ENCODE peak calls at places on chromosomes 16 and 17, in eight cellular contexts. D, B, T, O, W, G, C and U are unnamed samples.

GRCh38 chr17:2396568-2397246 is 4.2 kb downstream of the MNT start:
- DNase-seq in D (peak; percentile 86), B (peak; percentile 93), T (peak; percentile 95), O (peak; percentile 68), W (peak; percentile 52), G (peak; percentile 89), C (peak; percentile 97), U (peak; percentile 96)

GRCh38 chr17:79109584-79109983 is 35.0 kb downstream of the ENGASE start:
- DNase-seq in D (peak; percentile 50), B (no peak), T (no peak), O (no peak), W (no peak), G (peak; percentile 72), C (no peak), U (no peak)

GRCh38 chr17:44235583-44235936 is 16.1 kb upstream of the UBTF start:
- DNase-seq in D (no peak), B (peak; percentile 73), T (no peak), O (no peak), W (no peak), G (no peak), C (no peak), U (no peak)

GRCh38 chr17:32828822-32829221 is 48.1 kb downstream of the MYO1D start:
- DNase-seq in D (no peak), B (no peak), T (no peak), O (no peak), W (no peak), G (no peak), C (no peak), U (no peak)

GRCh38 chr17:41486809-41487530 is 2.7 kb downstream of the KRT36 start:
- DNase-seq in D (no peak), B (no peak), T (peak; percentile 42), O (no peak), W (peak; percentile 83), G (peak; percentile 97), C (peak; percentile 28), U (peak; percentile 27)

GRCh38 chr16:69428652-69429051 is 4.2 kb downstream of the CYB5B start:
- DNase-seq in D (no peak), B (no peak), T (peak; percentile 21), O (no peak), W (no peak), G (no peak), C (no peak), U (no peak)

GRCh38 chr16:56988161-56988947 is 1.0 kb upstream of the NLRC5 start:
- DNase-seq in D (no peak), B (no peak), T (no peak), O (no peak), W (no peak), G (no peak), C (no peak), U (no peak)

GRCh38 chr17:45672301-45672700 is 111.8 kb upstream of the CRHR1 start:
- DNase-seq in D (no peak), B (no peak), T (no peak), O (no peak), W (peak; percentile 43), G (no peak), C (no peak), U (no peak)

GRCh38 chr17:80477647-80478478 is 1.5 kb upstream of the NPTX1 start:
- DNase-seq in D (peak; percentile 75), B (no peak), T (no peak), O (no peak), W (peak; percentile 55), G (peak; percentile 82), C (peak; percentile 21), U (peak; percentile 45)

GRCh38 chr17:4317648-4318047 is 48.8 kb downstream of the UBE2G1 start:
- DNase-seq in D (no peak), B (no peak), T (no peak), O (no peak), W (no peak), G (no peak), C (no peak), U (no peak)

GRCh38 chr17:75219815-75220214 is 14.3 kb downstream of the NUP85 start:
- DNase-seq in D (no peak), B (no peak), T (no peak), O (no peak), W (peak; percentile 20), G (no peak), C (no peak), U (no peak)

GRCh38 chr17:28041844-28042656 is 427 bp upstream of the NLK start:
- DNase-seq in D (peak; percentile 35), B (no peak), T (no peak), O (no peak), W (no peak), G (peak; percentile 53), C (no peak), U (no peak)

GRCh38 chr17:74736423-74737298 is at the start of gene RAB37:
- DNase-seq in D (peak; percentile 87), B (peak; percentile 47), T (peak; percentile 99), O (no peak), W (peak; percentile 67), G (peak; percentile 86), C (no peak), U (peak; percentile 95)

GRCh38 chr16:80615751-80616150 is 75.0 kb downstream of the DYNLRB2 start:
- DNase-seq in D (no peak), B (no peak), T (no peak), O (no peak), W (no peak), G (peak; percentile 17), C (no peak), U (no peak)

DNA sequence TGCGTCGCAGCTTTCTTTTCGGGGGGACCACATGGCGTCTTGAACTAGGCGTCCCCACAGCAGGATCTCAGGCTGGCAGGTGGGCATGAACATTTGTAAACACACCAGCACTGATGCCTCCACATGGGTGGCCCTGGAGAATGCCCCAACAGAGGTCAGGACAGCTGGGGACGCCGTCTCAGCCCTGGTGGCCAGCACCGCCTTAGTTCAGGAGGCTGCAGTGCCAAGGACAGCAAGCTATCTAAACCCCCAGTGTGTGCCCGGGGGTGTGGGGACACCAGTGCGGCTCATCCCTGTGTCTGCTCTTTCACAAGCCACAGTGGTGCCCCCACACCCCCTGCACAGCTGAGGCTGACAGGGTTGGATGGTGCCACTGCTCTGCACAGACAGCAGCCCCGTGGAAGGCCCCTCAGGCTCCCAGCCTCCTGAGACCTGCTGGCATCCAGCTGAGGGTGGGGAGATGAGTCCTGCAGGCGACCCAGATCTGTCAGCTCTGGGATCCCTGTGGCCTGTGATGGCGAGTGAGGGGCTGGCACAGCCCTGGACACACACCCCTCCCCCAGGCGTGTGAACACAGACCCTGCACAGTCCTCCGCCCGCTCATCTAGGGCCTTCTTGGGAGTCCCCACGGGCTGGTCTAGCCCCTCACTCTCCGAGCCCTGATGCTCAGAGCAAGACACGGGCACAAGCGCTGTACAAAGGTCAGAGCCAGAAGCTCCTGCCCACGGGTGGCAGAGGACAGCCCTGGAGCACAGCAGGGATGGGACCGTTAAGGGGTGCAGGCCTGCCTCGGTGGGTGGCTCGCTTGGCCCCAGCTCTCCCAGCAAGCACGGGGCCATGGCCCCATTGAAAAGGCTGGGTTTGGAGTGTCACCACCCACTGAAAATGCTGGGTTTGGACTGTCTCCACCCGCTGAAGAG is 10.7 kb downstream of the FSCN2 start:
- DNase-seq in D (no peak), B (no peak), T (no peak), O (no peak), W (no peak), G (no peak), C (no peak), U (no peak)
- TF ChIP-seq POLR2A in D (no peak), B (no peak), T (peak; percentile 16), O (peak; percentile 57), W (no peak), G (no peak), C (no peak), U (no peak)

DNA sequence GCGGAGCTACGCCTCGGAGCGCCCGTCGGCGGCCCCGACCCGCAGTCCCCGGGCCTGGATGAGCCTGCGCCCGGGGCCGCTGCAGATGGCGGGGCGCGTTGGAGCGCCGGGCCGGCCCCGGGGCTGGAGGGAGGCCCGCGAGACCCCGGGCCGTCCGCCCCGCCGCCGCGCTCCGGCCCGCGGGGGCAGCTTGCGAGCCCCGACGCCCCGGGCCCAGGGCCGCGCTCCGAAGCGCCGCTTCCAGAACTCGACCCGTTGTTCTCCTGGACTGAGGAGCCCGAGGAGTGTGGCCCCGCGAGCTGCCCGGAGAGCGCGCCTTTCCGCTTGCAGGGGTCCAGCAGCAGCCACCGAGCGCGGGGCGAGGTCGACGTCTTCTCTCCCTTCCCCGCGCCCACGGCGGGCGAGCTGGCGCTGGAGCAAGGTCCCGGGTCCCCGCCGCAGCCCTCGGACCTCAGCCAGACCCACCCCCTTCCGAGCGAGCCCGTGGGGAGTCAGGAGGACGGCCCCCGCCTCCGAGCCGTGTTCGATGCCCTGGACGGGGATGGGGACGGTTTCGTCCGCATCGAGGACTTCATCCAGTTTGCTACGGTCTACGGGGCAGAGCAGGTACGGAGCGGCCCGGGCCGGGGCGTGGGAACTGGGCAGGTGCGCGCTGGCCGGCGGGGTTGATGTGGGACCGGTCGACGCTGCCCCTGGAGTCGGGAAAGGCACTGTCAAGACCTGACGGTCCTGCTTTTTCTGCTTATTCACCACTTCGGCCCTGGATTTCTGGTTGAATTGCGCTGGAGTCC is 861 bp downstream of the RAB11FIP3 start:
- DNase-seq in D (no peak), B (no peak), T (no peak), O (no peak), W (peak; percentile 37), G (peak; percentile 63), C (peak; percentile 16), U (peak; percentile 12)
- TF ChIP-seq MAX in D (no peak), B (no peak), T (peak; percentile 48), O (no peak), W (no peak), G (peak; percentile 35), C (no peak), U (no peak)

GRCh38 chr17:7922499-7923289 is 6.6 kb upstream of the RNF227 start:
- DNase-seq in D (no peak), B (no peak), T (no peak), O (no peak), W (no peak), G (peak; percentile 90), C (peak; percentile 83), U (no peak)
- TF ChIP-seq POLR2A in D (no peak), B (no peak), T (no peak), O (peak; percentile 73), W (no peak), G (no peak), C (peak; percentile 42), U (no peak)

GRCh38 chr17:15123593-15124590 is 141.2 kb downstream of the PMP22 start:
- DNase-seq in D (no peak), B (no peak), T (no peak), O (no peak), W (no peak), G (no peak), C (no peak), U (no peak)
- TF ChIP-seq MAX in D (no peak), B (no peak), T (no peak), O (no peak), W (no peak), G (no peak), C (no peak), U (no peak)